ENCODE peak calls at places on chromosome 14, in six cellular contexts. One of them, this sample, is unnamed.

GRCh38 chr14:46734287-46734686 is 82.7 kb upstream of the RPL10L start:
- DNase-seq in suprapubic skin: no peak
- DNase-seq in SK-N-SH: no peak
- DNase-seq in transverse colon: peak; percentile 46
- DNase-seq in H1: no peak
- DNase-seq in esophagus muscularis mucosa: no peak
- DNase-seq in this sample: no peak

GRCh38 chr14:56268039-56268438 is 149.8 kb downstream of the PELI2 start:
- DNase-seq in suprapubic skin: no peak
- DNase-seq in SK-N-SH: no peak
- DNase-seq in transverse colon: no peak
- DNase-seq in H1: no peak
- DNase-seq in esophagus muscularis mucosa: no peak
- DNase-seq in this sample: no peak

GRCh38 chr14:54784657-54785056 is 118.0 kb downstream of the GCH1 start:
- DNase-seq in suprapubic skin: no peak
- DNase-seq in SK-N-SH: peak; percentile 33
- DNase-seq in transverse colon: no peak
- DNase-seq in H1: no peak
- DNase-seq in esophagus muscularis mucosa: no peak
- DNase-seq in this sample: no peak

GRCh38 chr14:21711360-21711961 is 37.8 kb upstream of the OR4E1 start:
- DNase-seq in suprapubic skin: no peak
- DNase-seq in SK-N-SH: peak; percentile 34
- DNase-seq in transverse colon: peak; percentile 13
- DNase-seq in H1: no peak
- DNase-seq in esophagus muscularis mucosa: no peak
- DNase-seq in this sample: no peak

GRCh38 chr14:55398679-55399078 is 13.0 kb downstream of the ATG14 start:
- DNase-seq in suprapubic skin: no peak
- DNase-seq in SK-N-SH: no peak
- DNase-seq in transverse colon: no peak
- DNase-seq in H1: no peak
- DNase-seq in esophagus muscularis mucosa: no peak
- DNase-seq in this sample: no peak

GRCh38 chr14:103879570-103880333 is 32.4 kb upstream of the PPP1R13B start:
- DNase-seq in suprapubic skin: no peak
- DNase-seq in SK-N-SH: peak; percentile 51
- DNase-seq in transverse colon: peak; percentile 84
- DNase-seq in H1: peak; percentile 73
- DNase-seq in esophagus muscularis mucosa: no peak
- DNase-seq in this sample: peak; percentile 91

GRCh38 chr14:100898465-100898864 is 5.1 kb downstream of the RTL1 start:
- DNase-seq in suprapubic skin: no peak
- DNase-seq in SK-N-SH: no peak
- DNase-seq in transverse colon: no peak
- DNase-seq in H1: peak; percentile 45
- DNase-seq in esophagus muscularis mucosa: no peak
- DNase-seq in this sample: no peak

GRCh38 chr14:90034835-90035525 is 26.8 kb upstream of the KCNK13 start:
- DNase-seq in suprapubic skin: no peak
- DNase-seq in SK-N-SH: no peak
- DNase-seq in transverse colon: no peak
- DNase-seq in H1: no peak
- DNase-seq in esophagus muscularis mucosa: no peak
- DNase-seq in this sample: no peak

GRCh38 chr14:94685681-94686485 is 73.7 kb downstream of the SERPINA3 start:
- DNase-seq in suprapubic skin: no peak
- DNase-seq in SK-N-SH: peak; percentile 5
- DNase-seq in transverse colon: no peak
- DNase-seq in H1: no peak
- DNase-seq in esophagus muscularis mucosa: no peak
- DNase-seq in this sample: no peak

GRCh38 chr14:73634333-73634833 is 10.4 kb upstream of the DNAL1 start:
- DNase-seq in suprapubic skin: no peak
- DNase-seq in SK-N-SH: peak; percentile 16
- DNase-seq in transverse colon: peak; percentile 55
- DNase-seq in H1: peak; percentile 93
- DNase-seq in esophagus muscularis mucosa: no peak
- DNase-seq in this sample: peak; percentile 51

GRCh38 chr14:95525999-95526398 is 8.9 kb upstream of the GLRX5 start:
- DNase-seq in suprapubic skin: no peak
- DNase-seq in SK-N-SH: no peak
- DNase-seq in transverse colon: no peak
- DNase-seq in H1: no peak
- DNase-seq in esophagus muscularis mucosa: no peak
- DNase-seq in this sample: no peak

GRCh38 chr14:105536691-105537579 is 10.6 kb downstream of the TMEM121 start:
- DNase-seq in suprapubic skin: no peak
- DNase-seq in SK-N-SH: peak; percentile 29
- DNase-seq in transverse colon: no peak
- DNase-seq in H1: no peak
- DNase-seq in esophagus muscularis mucosa: no peak
- DNase-seq in this sample: no peak

GRCh38 chr14:84485016-84485415 is 1044.9 kb upstream of the FLRT2 start:
- DNase-seq in suprapubic skin: no peak
- DNase-seq in SK-N-SH: no peak
- DNase-seq in transverse colon: no peak
- DNase-seq in H1: no peak
- DNase-seq in esophagus muscularis mucosa: no peak
- DNase-seq in this sample: no peak

GRCh38 chr14:30966415-30967363 is 58.8 kb upstream of the AP4S1 start:
- DNase-seq in suprapubic skin: no peak
- DNase-seq in SK-N-SH: no peak
- DNase-seq in transverse colon: no peak
- DNase-seq in H1: no peak
- DNase-seq in esophagus muscularis mucosa: no peak
- DNase-seq in this sample: no peak

GRCh38 chr14:74945852-74946658 is 9.3 kb downstream of the PGF start:
- DNase-seq in suprapubic skin: no peak
- DNase-seq in SK-N-SH: peak; percentile 95
- DNase-seq in transverse colon: peak; percentile 82
- DNase-seq in H1: peak; percentile 95
- DNase-seq in esophagus muscularis mucosa: no peak
- DNase-seq in this sample: peak; percentile 78

GRCh38 chr14:24436355-24437019 is 6.1 kb downstream of the SDR39U1 start:
- DNase-seq in suprapubic skin: no peak
- DNase-seq in SK-N-SH: peak; percentile 83
- DNase-seq in transverse colon: no peak
- DNase-seq in H1: no peak
- DNase-seq in esophagus muscularis mucosa: peak; percentile 93
- DNase-seq in this sample: no peak

GRCh38 chr14:96146131-96146771 is 58.4 kb upstream of the BDKRB2 start:
- DNase-seq in suprapubic skin: no peak
- DNase-seq in SK-N-SH: no peak
- DNase-seq in transverse colon: no peak
- DNase-seq in H1: peak; percentile 30
- DNase-seq in esophagus muscularis mucosa: peak; percentile 91
- DNase-seq in this sample: peak; percentile 61

GRCh38 chr14:51431033-51431709 is 191.1 kb downstream of the TMX1 start:
- DNase-seq in suprapubic skin: no peak
- DNase-seq in SK-N-SH: no peak
- DNase-seq in transverse colon: no peak
- DNase-seq in H1: no peak
- DNase-seq in esophagus muscularis mucosa: no peak
- DNase-seq in this sample: no peak

GRCh38 chr14:74653386-74654138 is 41.5 kb upstream of the LTBP2 start:
- DNase-seq in suprapubic skin: no peak
- DNase-seq in SK-N-SH: no peak
- DNase-seq in transverse colon: no peak
- DNase-seq in H1: no peak
- DNase-seq in esophagus muscularis mucosa: no peak
- DNase-seq in this sample: no peak

GRCh38 chr14:65304963-65305362 is 107.6 kb upstream of the FUT8 start:
- DNase-seq in suprapubic skin: no peak
- DNase-seq in SK-N-SH: no peak
- DNase-seq in transverse colon: no peak
- DNase-seq in H1: no peak
- DNase-seq in esophagus muscularis mucosa: no peak
- DNase-seq in this sample: no peak

GRCh38 chr14:64113279-64113678 is 180.9 kb downstream of the ESR2 start:
- DNase-seq in suprapubic skin: no peak
- DNase-seq in SK-N-SH: no peak
- DNase-seq in transverse colon: peak; percentile 75
- DNase-seq in H1: no peak
- DNase-seq in esophagus muscularis mucosa: no peak
- DNase-seq in this sample: peak; percentile 78

GRCh38 chr14:91872517-91873470 is 5.5 kb upstream of the TC2N start:
- DNase-seq in suprapubic skin: peak; percentile 91
- DNase-seq in SK-N-SH: no peak
- DNase-seq in transverse colon: peak; percentile 90
- DNase-seq in H1: no peak
- DNase-seq in esophagus muscularis mucosa: no peak
- DNase-seq in this sample: peak; percentile 94

GRCh38 chr14:91870890-91871289 is 3.6 kb upstream of the TC2N start:
- DNase-seq in suprapubic skin: no peak
- DNase-seq in SK-N-SH: no peak
- DNase-seq in transverse colon: no peak
- DNase-seq in H1: no peak
- DNase-seq in esophagus muscularis mucosa: no peak
- DNase-seq in this sample: no peak

GRCh38 chr14:91872011-91872476 is 4.7 kb upstream of the TC2N start:
- DNase-seq in suprapubic skin: no peak
- DNase-seq in SK-N-SH: no peak
- DNase-seq in transverse colon: no peak
- DNase-seq in H1: no peak
- DNase-seq in esophagus muscularis mucosa: no peak
- DNase-seq in this sample: peak; percentile 75

GRCh38 chr14:91875515-91876286 is 8.4 kb upstream of the TC2N start:
- DNase-seq in suprapubic skin: no peak
- DNase-seq in SK-N-SH: no peak
- DNase-seq in transverse colon: peak; percentile 63
- DNase-seq in H1: no peak
- DNase-seq in esophagus muscularis mucosa: no peak
- DNase-seq in this sample: peak; percentile 46

DNA sequence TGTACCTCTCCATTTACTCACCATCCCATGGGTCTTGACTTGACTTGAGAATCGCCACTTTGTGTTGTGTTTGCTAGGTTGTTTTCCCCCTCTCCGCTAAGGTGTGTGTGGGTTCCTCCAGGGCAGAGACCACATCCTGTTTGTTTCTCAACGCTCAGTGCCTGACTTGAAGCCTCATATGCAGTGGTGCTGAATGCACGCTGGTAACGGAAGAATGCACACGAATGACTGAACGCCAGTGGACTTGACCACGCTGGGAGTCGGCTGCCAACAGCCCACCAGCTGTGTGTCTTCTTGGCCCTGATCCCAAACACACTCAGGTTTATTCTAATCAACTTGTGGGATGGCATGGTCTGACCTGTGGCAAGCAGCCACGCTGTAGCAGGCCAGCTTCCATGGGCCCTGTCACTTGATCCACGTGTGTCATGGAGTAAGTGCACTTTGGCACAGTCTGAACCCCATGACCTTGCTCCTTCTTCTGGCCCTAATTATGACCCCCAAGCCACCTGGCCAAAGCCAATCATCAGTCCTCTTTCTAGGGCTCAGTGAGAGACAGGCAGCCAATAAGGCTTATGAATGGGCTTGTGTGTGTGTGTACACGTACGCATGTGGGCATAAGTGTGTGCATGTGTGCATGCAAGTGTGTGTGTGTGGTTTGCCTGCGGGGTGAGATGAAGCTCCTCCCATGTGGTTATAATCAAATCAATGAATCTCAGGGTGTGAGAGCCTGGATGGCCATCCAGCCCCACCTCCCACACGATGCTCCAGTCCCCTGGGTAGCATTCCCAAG is 6.3 kb upstream of the TC2N start:
- DNase-seq in suprapubic skin: no peak
- DNase-seq in SK-N-SH: no peak
- DNase-seq in transverse colon: peak; percentile 59
- DNase-seq in H1: no peak
- DNase-seq in esophagus muscularis mucosa: no peak
- DNase-seq in this sample: peak; percentile 59
- TF ChIP-seq EP300 in suprapubic skin: no peak
- TF ChIP-seq EP300 in SK-N-SH: no peak
- TF ChIP-seq EP300 in transverse colon: no peak
- TF ChIP-seq EP300 in H1: no peak
- TF ChIP-seq EP300 in esophagus muscularis mucosa: no peak
- TF ChIP-seq EP300 in this sample: no peak

GRCh38 chr14:44620106-44621019 is 113.3 kb upstream of the FSCB start:
- DNase-seq in suprapubic skin: no peak
- DNase-seq in SK-N-SH: no peak
- DNase-seq in transverse colon: no peak
- DNase-seq in H1: no peak
- DNase-seq in esophagus muscularis mucosa: no peak
- DNase-seq in this sample: no peak
- TF ChIP-seq EP300 in suprapubic skin: no peak
- TF ChIP-seq EP300 in SK-N-SH: no peak
- TF ChIP-seq EP300 in transverse colon: no peak
- TF ChIP-seq EP300 in H1: no peak
- TF ChIP-seq EP300 in esophagus muscularis mucosa: no peak
- TF ChIP-seq EP300 in this sample: no peak

DNA sequence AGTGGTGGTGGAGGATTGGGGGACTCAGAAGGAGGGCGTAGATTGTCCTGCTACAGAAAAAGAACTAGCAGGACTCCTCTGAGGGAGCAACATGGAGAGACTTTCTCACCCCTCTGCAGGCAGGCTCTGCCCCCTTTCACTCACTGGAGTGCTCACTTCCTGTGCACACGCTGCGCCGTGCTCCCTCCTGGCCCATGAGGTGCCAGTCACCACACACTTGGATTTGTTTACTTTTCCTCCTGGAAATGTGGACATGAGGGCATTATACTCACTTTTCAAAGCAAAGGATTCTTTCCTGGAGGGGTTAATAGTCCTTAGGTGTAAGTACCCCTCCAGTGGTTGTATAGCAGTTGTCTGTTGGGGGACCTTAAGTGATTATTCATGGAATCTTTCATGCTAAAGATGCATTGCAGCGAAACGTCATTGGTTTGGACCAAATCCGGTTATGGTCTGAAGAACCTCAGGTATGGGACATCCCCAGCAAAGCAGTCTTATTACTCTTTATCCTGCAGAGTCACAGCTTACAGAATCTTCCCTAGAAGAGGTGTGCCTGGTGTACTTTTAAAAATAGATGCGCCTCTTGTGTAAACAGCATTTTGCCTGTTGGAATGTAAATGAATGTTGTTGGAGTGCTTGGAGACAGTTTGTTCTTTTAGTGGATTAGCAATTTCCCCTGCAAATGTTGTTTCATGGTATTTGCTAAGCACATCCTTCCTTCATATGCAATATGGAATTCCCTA is 242.7 kb downstream of the ZFP36L1 start:
- DNase-seq in suprapubic skin: no peak
- DNase-seq in SK-N-SH: no peak
- DNase-seq in transverse colon: no peak
- DNase-seq in H1: peak; percentile 41
- DNase-seq in esophagus muscularis mucosa: no peak
- DNase-seq in this sample: no peak
- TF ChIP-seq EP300 in suprapubic skin: peak; percentile 67
- TF ChIP-seq EP300 in SK-N-SH: no peak
- TF ChIP-seq EP300 in transverse colon: peak; percentile 90
- TF ChIP-seq EP300 in H1: no peak
- TF ChIP-seq EP300 in esophagus muscularis mucosa: peak; percentile 85
- TF ChIP-seq EP300 in this sample: no peak

DNA sequence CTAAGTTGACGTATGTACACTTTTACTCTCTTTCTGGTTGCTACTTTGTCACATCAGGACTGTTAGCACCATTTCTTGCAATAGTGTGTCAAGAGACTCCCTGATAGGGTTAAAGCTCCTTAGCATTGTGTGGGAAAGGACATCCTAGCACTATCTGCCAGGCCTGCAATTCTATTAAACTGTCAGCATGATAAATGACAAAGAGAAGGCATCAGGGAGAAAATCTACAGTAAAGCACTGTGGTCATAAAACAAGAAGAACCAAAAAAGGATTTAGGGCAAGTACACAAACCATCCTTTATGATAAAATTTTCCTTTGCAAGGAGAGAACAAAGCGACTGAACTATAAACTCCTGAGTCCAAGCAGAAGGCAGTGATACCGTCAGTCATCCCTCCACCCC is 31.3 kb upstream of the SLC35F4 start:
- DNase-seq in suprapubic skin: no peak
- DNase-seq in SK-N-SH: no peak
- DNase-seq in transverse colon: no peak
- DNase-seq in H1: no peak
- DNase-seq in esophagus muscularis mucosa: no peak
- DNase-seq in this sample: no peak
- TF ChIP-seq EP300 in suprapubic skin: no peak
- TF ChIP-seq EP300 in SK-N-SH: no peak
- TF ChIP-seq EP300 in transverse colon: no peak
- TF ChIP-seq EP300 in H1: no peak
- TF ChIP-seq EP300 in esophagus muscularis mucosa: no peak
- TF ChIP-seq EP300 in this sample: no peak